ENCODE peak calls at places on chromosomes 6 and 20, in four cellular contexts. O is PC-3, W is pancreas, A is epithelial cell of esophagus. E is an unnamed sample.

GRCh38 chr6:165714907-165715306 is 51.9 kb upstream of the PDE10A start:
- DNase-seq in O (no peak), W (no peak), A (no peak), E (no peak)

GRCh38 chr20:41927655-41928054 is 309.5 kb upstream of the CHD6 start:
- DNase-seq in O (no peak), W (no peak), A (peak; percentile 2), E (no peak)

GRCh38 chr6:4599924-4600323 is 176.3 kb upstream of the CDYL start:
- DNase-seq in O (peak; percentile 92), W (no peak), A (peak; percentile 97), E (no peak)

GRCh38 chr6:4775591-4776492 is at the start of gene CDYL:
- DNase-seq in O (peak; percentile 94), W (peak; percentile 86), A (peak; percentile 92), E (peak; percentile 92)

GRCh38 chr6:161152904-161153662 is 120.8 kb downstream of the AGPAT4 start:
- DNase-seq in O (no peak), W (no peak), A (no peak), E (no peak)

GRCh38 chr6:15434823-15435380 is 189.0 kb downstream of the JARID2 start:
- DNase-seq in O (no peak), W (no peak), A (no peak), E (no peak)

GRCh38 chr20:54713727-54714126 is 238.3 kb downstream of the DOK5 start:
- DNase-seq in O (no peak), W (peak; percentile 55), A (no peak), E (no peak)

GRCh38 chr6:134680433-134680832 is 269.5 kb downstream of the ALDH8A1 start:
- DNase-seq in O (no peak), W (no peak), A (no peak), E (no peak)

GRCh38 chr6:147779624-147780023 is 271.1 kb downstream of the SAMD5 start:
- DNase-seq in O (no peak), W (no peak), A (no peak), E (no peak)

GRCh38 chr20:53381568-53382262 is 211.9 kb downstream of the ZNF217 start:
- DNase-seq in O (peak; percentile 37), W (no peak), A (peak; percentile 1), E (no peak)

GRCh38 chr6:113805167-113805835 is 51.8 kb upstream of the MARCKS start:
- DNase-seq in O (no peak), W (no peak), A (no peak), E (no peak)

GRCh38 chr20:11231742-11232141 is 557.9 kb upstream of the JAG1 start:
- DNase-seq in O (no peak), W (no peak), A (no peak), E (no peak)

GRCh38 chr20:38201356-38201755 is 36.3 kb upstream of the TGM2 start:
- DNase-seq in O (peak; percentile 79), W (no peak), A (peak; percentile 91), E (no peak)

GRCh38 chr6:65896140-65896539 is 189.1 kb upstream of the EYS start:
- DNase-seq in O (no peak), W (no peak), A (no peak), E (no peak)

GRCh38 chr6:125102411-125102810 is 51.2 kb upstream of the TPD52L1 start:
- DNase-seq in O (no peak), W (no peak), A (no peak), E (no peak)

GRCh38 chr20:61516398-61517208 is 264.5 kb downstream of the CDH4 start:
- DNase-seq in O (no peak), W (no peak), A (no peak), E (no peak)

GRCh38 chr6:12718025-12718424 is 1.5 kb downstream of the PHACTR1 start:
- DNase-seq in O (peak; percentile 55), W (no peak), A (peak; percentile 35), E (peak; percentile 39)

GRCh38 chr20:46800405-46800804 is 91.0 kb downstream of the SLC2A10 start:
- DNase-seq in O (no peak), W (no peak), A (no peak), E (no peak)

GRCh38 chr20:62959101-62959971 is 6.8 kb downstream of the SLC17A9 start:
- DNase-seq in O (no peak), W (no peak), A (no peak), E (no peak)

GRCh38 chr6:89818977-89819335 is 638 bp downstream of the MDN1 start:
- DNase-seq in O (peak; percentile 40), W (no peak), A (peak; percentile 68), E (no peak)

GRCh38 chr6:87276624-87277023 is 45.8 kb upstream of the SMIM8 start:
- DNase-seq in O (peak; percentile 33), W (no peak), A (no peak), E (no peak)

GRCh38 chr20:19947611-19948264 is 69.4 kb upstream of the NAA20 start:
- DNase-seq in O (peak; percentile 30), W (peak; percentile 81), A (peak; percentile 36), E (no peak)

GRCh38 chr6:2765896-2766766 is 938 bp downstream of the WRNIP1 start:
- DNase-seq in O (peak; percentile 39), W (peak; percentile 41), A (peak; percentile 60), E (peak; percentile 61)

GRCh38 chr6:44075137-44076015 is 51.9 kb downstream of the MRPL14 start:
- DNase-seq in O (no peak), W (peak; percentile 18), A (no peak), E (no peak)

GRCh38 chr20:60851826-60852704 is 400.0 kb upstream of the CDH4 start:
- DNase-seq in O (no peak), W (no peak), A (peak; percentile 12), E (no peak)

GRCh38 chr6:155171109-155171746 is 92.6 kb upstream of the CLDN20 start:
- DNase-seq in O (peak; percentile 94), W (no peak), A (peak; percentile 82), E (no peak)

GRCh38 chr20:44642203-44643153 is 9.0 kb downstream of the ADA start:
- DNase-seq in O (peak; percentile 50), W (peak; percentile 73), A (peak; percentile 60), E (no peak)

GRCh38 chr6:146916435-146917015 is 287.7 kb upstream of the STXBP5 start:
- DNase-seq in O (no peak), W (no peak), A (peak; percentile 11), E (no peak)

GRCh38 chr6:47073125-47074110 is 31.3 kb upstream of the ADGRF1 start:
- DNase-seq in O (peak; percentile 41), W (no peak), A (no peak), E (no peak)
- TF ChIP-seq CTCF in O (peak; percentile 69), W (no peak), A (peak; percentile 4), E (peak; percentile 40)

DNA sequence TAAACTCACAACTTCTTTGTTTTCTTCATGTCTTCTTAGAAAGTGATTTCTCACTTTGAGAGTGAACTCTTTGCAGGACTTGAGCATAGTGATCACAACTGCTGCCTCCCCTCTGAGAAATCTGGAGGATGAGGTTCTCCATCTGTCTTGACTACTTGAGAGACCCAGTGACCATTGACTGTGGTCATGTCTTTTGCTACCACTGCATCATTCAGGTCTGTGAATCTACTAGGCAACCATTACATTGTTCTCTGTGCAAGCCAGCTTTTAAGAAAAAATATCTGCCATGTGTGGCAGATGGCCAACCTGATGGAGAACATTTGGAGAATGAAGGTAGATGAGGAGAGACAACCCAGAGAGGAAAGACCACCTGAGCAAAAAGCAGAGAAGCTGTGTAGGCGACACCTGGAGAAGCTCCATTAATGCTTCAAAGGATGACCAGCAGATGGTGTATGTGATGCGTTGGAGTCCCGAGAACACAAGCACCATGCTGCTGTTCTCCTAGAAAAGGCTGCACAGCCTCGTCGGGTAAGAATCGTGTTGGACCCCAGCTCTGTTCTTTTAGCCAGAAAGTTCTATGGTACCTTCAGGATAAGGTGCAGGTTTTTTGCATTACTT is 25.1 kb upstream of the TRIM26 start:
- DNase-seq in O (peak; percentile 71), W (no peak), A (peak; percentile 45), E (no peak)
- TF ChIP-seq CTCF in O (peak; percentile 76), W (no peak), A (peak; percentile 47), E (no peak)

GRCh38 chr20:36682311-36682710 is 36.3 kb upstream of the SLA2 start:
- DNase-seq in O (no peak), W (no peak), A (no peak), E (no peak)

GRCh38 chr20:36672991-36673390 is 27.0 kb upstream of the SLA2 start:
- DNase-seq in O (no peak), W (no peak), A (no peak), E (no peak)

GRCh38 chr20:36676701-36677421 is 30.9 kb upstream of the SLA2 start:
- DNase-seq in O (no peak), W (no peak), A (no peak), E (peak; percentile 85)

GRCh38 chr20:36677422-36677771 is 31.4 kb upstream of the SLA2 start:
- DNase-seq in O (no peak), W (no peak), A (no peak), E (no peak)
- TF ChIP-seq CTCF in O (no peak), W (no peak), A (no peak), E (no peak)

GRCh38 chr20:34070079-34070439 is 42.0 kb downstream of the EIF2S2 start:
- DNase-seq in O (no peak), W (no peak), A (no peak), E (no peak)
- TF ChIP-seq CTCF in O (no peak), W (no peak), A (no peak), E (no peak)

GRCh38 chr6:116096979-116097816 is 3.5 kb upstream of the NT5DC1 start:
- DNase-seq in O (peak; percentile 23), W (no peak), A (no peak), E (no peak)
- TF ChIP-seq CTCF in O (peak; percentile 45), W (peak; percentile 25), A (peak; percentile 43), E (peak; percentile 57)

GRCh38 chr20:4896971-4897497 is 104.3 kb downstream of the SLC23A2 start:
- DNase-seq in O (peak; percentile 66), W (no peak), A (peak; percentile 27), E (no peak)
- TF ChIP-seq CTCF in O (peak; percentile 39), W (no peak), A (no peak), E (no peak)

GRCh38 chr6:37696841-37697735 is 595 bp downstream of the MDGA1 start:
- DNase-seq in O (no peak), W (no peak), A (peak; percentile 18), E (peak; percentile 50)
- TF ChIP-seq CTCF in O (no peak), W (no peak), A (no peak), E (no peak)

DNA sequence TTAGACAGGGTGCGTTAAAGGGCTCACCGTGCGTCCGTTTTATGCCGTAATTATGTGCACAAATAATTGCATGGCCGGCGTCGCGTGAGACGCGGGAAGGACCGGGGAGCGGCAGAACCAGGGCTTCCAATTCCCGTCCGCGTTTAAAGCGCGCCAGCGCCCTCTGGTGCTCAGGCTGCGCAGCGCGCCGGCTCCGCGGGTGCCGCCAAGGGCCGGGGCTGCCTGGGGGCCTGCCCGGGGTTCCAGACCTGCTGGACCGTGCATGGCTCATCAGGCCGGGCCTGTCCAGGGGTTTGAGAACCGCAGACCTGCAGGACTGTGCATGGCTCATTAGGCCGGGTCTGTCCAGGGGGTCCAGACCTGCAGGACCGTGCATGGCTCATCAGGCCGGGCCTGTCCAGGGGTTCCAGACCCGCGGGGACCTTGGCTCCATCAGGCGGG is 369.0 kb downstream of the THBS2 start:
- DNase-seq in O (peak; percentile 55), W (peak; percentile 45), A (peak; percentile 2), E (peak; percentile 92)
- TF ChIP-seq CTCF in O (peak; percentile 73), W (peak; percentile 96), A (peak; percentile 52), E (peak; percentile 93)

E was measured in mesothelial cell of epicardium.